ENCODE peak calls at places on chromosomes 4 and X, in ten cellular contexts. Z is endothelial cell of umbilical vein, T is neural progenitor cell, X is HepG2, S is hepatocyte, D is GM12878, O is K562, F is astrocyte, H is fibroblast of lung, Q is HCT116. A is an unnamed sample. For H3K4me1, the result is how much of the 10 kb centered on the place peaks cover.

GRCh38 chrX:21955398-21956189 is 15.1 kb downstream of the SMS start:
- DNase-seq in S (no peak), Q (no peak), Z (no peak), F (no peak), H (no peak), O (no peak), X (no peak), D (no peak), T (no peak), A (no peak)

GRCh38 chr4:23036921-23037495 is 344.3 kb downstream of the GBA3 start:
- DNase-seq in F (no peak), H (no peak), S (no peak), X (no peak), Q (no peak), T (no peak), D (no peak), O (no peak), Z (no peak), A (no peak)

GRCh38 chr4:80831383-80832361 is 198.8 kb upstream of the BMP3 start:
- DNase-seq in O (no peak), F (peak), D (no peak), X (no peak), T (no peak), H (peak), S (no peak), Q (no peak), Z (no peak), A (peak)

GRCh38 chr4:5003918-5004317 is 15.3 kb downstream of the CYTL1 start:
- DNase-seq in X (no peak), H (no peak), Z (no peak), S (no peak), T (no peak), D (no peak), O (no peak), Q (no peak), F (no peak), A (no peak)

GRCh38 chrX:132226169-132226568 is 6.9 kb upstream of the RAP2C start:
- DNase-seq in D (no peak), H (no peak), T (no peak), Q (no peak), Z (no peak), X (no peak), S (no peak), F (no peak), O (no peak), A (no peak)

GRCh38 chr4:140971077-140971792 is 162.0 kb downstream of the RNF150 start:
- DNase-seq in X (no peak), S (no peak), H (no peak), Z (no peak), D (no peak), Q (no peak), O (no peak), F (no peak), T (no peak), A (no peak)

GRCh38 chr4:87541521-87541920 is 12.3 kb upstream of the SPARCL1 start:
- DNase-seq in S (no peak), Z (no peak), D (no peak), F (no peak), H (no peak), T (no peak), Q (no peak), X (no peak), O (no peak), A (no peak)

GRCh38 chrX:46648660-46649059 is 75.1 kb downstream of the CHST7 start:
- DNase-seq in Q (no peak), S (no peak), D (no peak), T (no peak), F (no peak), O (no peak), Z (no peak), X (no peak), H (no peak), A (no peak)

GRCh38 chrX:135213200-135213844 is 38.5 kb upstream of the ETDA start:
- DNase-seq in D (no peak), T (no peak), F (no peak), S (no peak), H (no peak), Z (no peak), X (no peak), O (no peak), Q (no peak), A (no peak)

GRCh38 chrX:15059488-15059887 is 186.3 kb downstream of the MOSPD2 start:
- DNase-seq in X (no peak), S (peak), T (no peak), O (no peak), H (no peak), D (no peak), Z (no peak), Q (no peak), F (no peak), A (no peak)

GRCh38 chr4:41744572-41745291 is 3.8 kb downstream of the PHOX2B start:
- DNase-seq in X (no peak), H (no peak), O (no peak), Q (no peak), F (no peak), T (peak), D (no peak), S (no peak), Z (no peak), A (no peak)

GRCh38 chr4:109810580-109811387 is 4.8 kb upstream of the GAR1 start:
- DNase-seq in X (no peak), H (no peak), F (no peak), O (peak), Z (no peak), Q (no peak), T (no peak), S (no peak), D (no peak), A (no peak)

GRCh38 chrX:68832101-68832416 is 3.2 kb downstream of the EFNB1 start:
- DNase-seq in Q (no peak), S (peak), O (no peak), T (peak), F (peak), H (peak), Z (peak), X (no peak), D (no peak), A (no peak)

GRCh38 chrX:38561951-38562719 is 793 bp downstream of the TSPAN7 start:
- DNase-seq in Z (no peak), O (no peak), T (peak), F (no peak), H (no peak), D (no peak), X (peak), Q (no peak), S (peak), A (no peak)

GRCh38 chr4:8639777-8640720 is 47.5 kb downstream of the CPZ start:
- DNase-seq in Q (no peak), D (no peak), O (no peak), F (no peak), T (no peak), X (no peak), H (no peak), Z (no peak), S (no peak), A (no peak)

GRCh38 chr4:38138363-38138762 is 178.2 kb downstream of the PTTG2 start:
- DNase-seq in X (no peak), Q (no peak), O (no peak), Z (no peak), F (no peak), H (no peak), T (no peak), D (no peak), S (no peak), A (no peak)

GRCh38 chrX:50818986-50819385 is 5.0 kb upstream of the SHROOM4 start:
- DNase-seq in Z (no peak), H (peak), D (no peak), T (no peak), Q (no peak), X (no peak), O (no peak), S (no peak), F (no peak), A (no peak)

GRCh38 chr4:105357258-105357657 is 116.6 kb downstream of the PPA2 start:
- DNase-seq in S (no peak), H (no peak), Q (no peak), X (no peak), T (no peak), D (no peak), O (no peak), Z (no peak), F (no peak), A (no peak)

GRCh38 chr4:177511611-177512010 is 69.4 kb upstream of the AGA start:
- DNase-seq in S (peak), D (no peak), T (no peak), X (no peak), H (no peak), F (no peak), Z (no peak), O (no peak), Q (peak), A (peak)

GRCh38 chr4:136934601-136935000 is 597.7 kb downstream of the PCDH18 start:
- DNase-seq in S (no peak), D (no peak), Z (no peak), X (no peak), O (no peak), T (no peak), F (no peak), H (no peak), Q (no peak), A (no peak)

GRCh38 chr4:68912807-68913206 is 38.8 kb downstream of the UGT2A3 start:
- DNase-seq in D (no peak), T (no peak), X (no peak), S (no peak), Q (no peak), Z (no peak), H (no peak), F (no peak), O (no peak), A (no peak)

GRCh38 chr4:58807843-58808605 is 1697.8 kb upstream of the IGFBP7 start:
- DNase-seq in O (no peak), T (no peak), H (no peak), Q (no peak), S (no peak), F (no peak), D (no peak), X (no peak), Z (no peak), A (no peak)

GRCh38 chr4:114132830-114133229 is 153.4 kb upstream of the ARSJ start:
- DNase-seq in Q (no peak), T (peak), D (no peak), F (no peak), S (no peak), Z (no peak), X (no peak), H (no peak), O (no peak), A (no peak)

GRCh38 chr4:112516401-112517066 is 554 bp upstream of the NEUROG2 start:
- DNase-seq in D (no peak), T (peak), F (no peak), H (no peak), Q (no peak), O (peak), S (no peak), X (no peak), Z (no peak), A (no peak)

GRCh38 chrX:101081257-101081656 is 2.6 kb downstream of the TMEM35A start:
- DNase-seq in T (no peak), S (no peak), O (no peak), D (no peak), H (peak), X (no peak), Z (no peak), F (no peak), Q (no peak), A (no peak)

GRCh38 chrX:50579955-50580354 is 109.3 kb upstream of the DGKK start:
- DNase-seq in Z (peak), T (peak), H (peak), F (peak), S (peak), D (peak), O (peak), X (peak), Q (peak), A (peak)

GRCh38 chr4:168999836-169000235 is 10.2 kb downstream of the CBR4 start:
- DNase-seq in F (peak), D (no peak), T (no peak), X (no peak), O (no peak), H (peak), S (no peak), Q (no peak), Z (no peak), A (no peak)

GRCh38 chr4:184331155-184331995 is 113.7 kb upstream of the ENPP6 start:
- DNase-seq in Z (no peak), O (no peak), T (no peak), X (no peak), H (no peak), F (no peak), S (no peak), Q (no peak), D (no peak), A (no peak)

GRCh38 chr4:146520894-146521542 is 722 bp downstream of the SLC10A7 start:
- DNase-seq in S (peak), H (peak), F (peak), D (peak), T (peak), Z (peak), X (peak), O (peak), Q (no peak), A (no peak)

GRCh38 chr4:10442976-10443375 is 14.2 kb downstream of the ZNF518B start:
- DNase-seq in O (peak), S (no peak), D (no peak), Q (no peak), F (no peak), T (no peak), X (no peak), Z (no peak), H (peak), A (no peak)

GRCh38 chrX:133542476-133542875 is 127.2 kb upstream of the GPC4 start:
- DNase-seq in Z (no peak), S (no peak), T (no peak), D (no peak), H (no peak), Q (no peak), O (no peak), F (no peak), X (no peak), A (no peak)

GRCh38 chr4:70737409-70737808 is 15.6 kb downstream of the RUFY3 start:
- DNase-seq in H (no peak), O (no peak), T (no peak), Q (no peak), F (no peak), S (no peak), X (no peak), D (no peak), Z (no peak), A (no peak)
- H3K4me1 ChIP-seq in H (under half), O (under half), T (under half), Q (under half), F (under half), S (under half), X (under half), D (under half), Z (under half), A (under half)

DNA sequence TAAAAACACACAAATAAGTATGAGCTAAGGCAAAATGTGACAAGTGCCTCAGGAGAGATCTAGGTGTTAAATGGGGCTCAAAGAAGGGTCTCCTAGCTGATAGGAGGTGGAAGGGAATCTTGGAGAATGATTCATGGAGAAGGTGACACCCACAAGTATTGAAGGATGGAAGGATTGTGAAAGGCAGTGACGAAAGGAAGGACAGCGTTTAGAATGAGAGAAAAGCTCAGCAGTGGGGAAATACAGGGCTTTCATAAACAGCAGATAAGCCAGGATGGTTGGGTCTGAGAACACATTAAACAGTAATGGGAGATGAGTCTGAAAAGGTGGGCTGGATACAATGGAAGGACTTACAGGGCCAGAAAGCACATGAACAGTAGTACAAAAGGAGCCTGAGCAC is 11.5 kb downstream of the ANXA5 start:
- DNase-seq in H (no peak), T (no peak), F (no peak), S (no peak), X (no peak), Z (no peak), D (no peak), Q (no peak), O (no peak), A (no peak)
- TF ChIP-seq EZH2 in H (no peak), T (no peak), F (no peak), S (no peak), X (no peak), Z (no peak), D (no peak), Q (no peak), O (no peak), A (no peak)

DNA sequence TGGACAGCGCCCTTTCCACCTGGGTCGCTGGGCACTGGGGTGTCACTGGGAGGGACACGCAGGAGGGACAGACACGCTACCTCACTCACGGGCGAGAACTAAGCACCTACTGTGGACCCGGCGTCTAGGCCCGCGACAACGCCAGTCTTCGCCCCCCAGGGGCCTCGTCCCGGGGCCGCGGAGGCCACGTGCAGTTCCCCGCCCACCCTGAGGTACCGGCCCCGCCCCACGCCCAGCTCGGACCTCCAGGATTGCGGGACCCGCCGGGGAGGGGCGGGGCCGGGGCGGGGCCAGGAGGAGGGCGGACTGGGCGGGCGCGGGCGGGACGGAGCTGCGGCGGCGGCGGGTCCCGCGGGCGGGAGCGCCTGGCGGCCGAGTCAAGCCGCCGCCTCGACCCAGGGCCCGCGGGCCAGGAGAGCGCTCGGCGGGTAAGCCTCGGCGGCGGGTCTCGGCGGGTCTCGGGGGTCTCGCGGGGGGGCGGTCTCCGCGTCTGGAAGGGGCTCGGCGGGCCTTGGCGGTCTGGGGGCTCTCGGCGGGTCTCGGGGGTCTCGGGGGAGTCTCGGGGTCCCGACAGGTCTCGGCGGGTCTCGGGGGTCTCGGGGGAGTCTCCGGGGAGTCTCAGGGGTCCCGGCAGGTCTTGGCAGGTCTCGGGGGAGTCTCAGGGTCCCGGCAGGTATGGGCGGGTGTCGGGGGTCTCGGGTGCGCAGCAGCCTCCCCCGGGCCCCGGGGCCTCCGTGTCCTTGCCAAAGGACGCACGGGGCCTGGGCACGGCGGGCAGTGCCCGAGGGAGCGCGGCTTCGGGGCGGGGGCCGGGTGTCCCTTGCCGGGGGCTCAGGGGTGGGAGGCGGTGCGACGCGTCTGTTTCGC is at the start of gene SH3BP2:
- DNase-seq in H (peak), D (no peak), Q (peak), F (no peak), S (peak), Z (peak), X (peak), T (peak), O (peak), A (no peak)
- H2AFZ ChIP-seq in H (no peak), D (no peak), Q (peak), F (no peak), S (peak), Z (peak), X (no peak), T (no peak), O (peak), A (peak)

GRCh38 chrX:153928846-153929245 is 2.8 kb upstream of the ARHGAP4 start:
- DNase-seq in S (no peak), Q (no peak), F (no peak), H (no peak), X (no peak), T (no peak), D (no peak), O (no peak), Z (no peak), A (no peak)
- H3K4me1 ChIP-seq in S (under half), Q (under half), F (under half), H (under half), X (under half), T (under half), D (under half), O (half or more), Z (under half), A (under half)

DNA sequence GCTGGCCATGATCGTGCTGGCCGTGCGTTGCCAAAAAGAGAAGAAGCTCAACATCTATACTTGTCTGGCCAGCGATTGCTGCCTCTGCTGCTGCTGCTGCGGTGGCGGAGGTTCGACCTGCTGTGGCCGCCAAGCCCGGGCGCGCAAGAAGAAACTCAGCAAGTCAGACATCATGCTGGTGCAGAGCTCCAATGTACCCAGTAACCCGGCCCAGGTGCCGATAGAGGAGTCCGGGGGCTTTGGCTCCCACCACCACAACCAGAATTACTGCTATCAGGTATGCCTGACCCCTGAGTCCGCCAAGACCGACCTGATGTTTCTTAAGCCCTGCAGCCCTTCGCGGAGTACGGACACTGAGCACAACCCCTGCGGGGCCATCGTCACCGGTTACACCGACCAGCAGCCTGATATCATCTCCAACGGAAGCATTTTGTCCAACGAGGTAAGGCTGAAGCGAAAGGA is 3.3 kb downstream of the PCDH10 start:
- DNase-seq in S (no peak), D (no peak), O (no peak), H (peak), Q (no peak), F (peak), T (peak), Z (no peak), X (no peak), A (no peak)
- TF ChIP-seq EZH2 in S (no peak), D (no peak), O (no peak), H (peak), Q (no peak), F (no peak), T (peak), Z (no peak), X (no peak), A (no peak)

GRCh38 chrX:64152857-64153256 is 52.7 kb downstream of the AMER1 start:
- DNase-seq in D (no peak), O (no peak), Q (no peak), X (peak), S (peak), Z (no peak), F (no peak), T (peak), H (no peak), A (no peak)
- H2AFZ ChIP-seq in D (no peak), O (no peak), Q (no peak), X (no peak), S (no peak), Z (no peak), F (no peak), T (no peak), H (no peak), A (no peak)

A was measured in keratinocyte.